ENCODE peak calls at places on chromosomes 4 and X, in six cellular contexts. One of them, this sample, is unnamed.

GRCh38 chr4:153207561-153207960 is 3.3 kb downstream of the TRIM2 start:
- DNase-seq in K562: peak
- DNase-seq in HepG2: peak
- DNase-seq in GM12878: no peak
- DNase-seq in HEK293T: peak
- DNase-seq in IMR-90: peak
- DNase-seq in this sample: peak

GRCh38 chr4:71186566-71187398 is 152.0 kb upstream of the SLC4A4 start:
- DNase-seq in GM12878: no peak
- DNase-seq in IMR-90: peak
- DNase-seq in HepG2: no peak
- DNase-seq in K562: no peak
- DNase-seq in HEK293T: peak
- DNase-seq in this sample: peak

GRCh38 chr4:25843340-25844097 is 19.3 kb downstream of the SEL1L3 start:
- DNase-seq in K562: peak
- DNase-seq in GM12878: no peak
- DNase-seq in HepG2: no peak
- DNase-seq in IMR-90: no peak
- DNase-seq in HEK293T: no peak
- DNase-seq in this sample: no peak

GRCh38 chrX:133598596-133599334 is 183.5 kb upstream of the GPC4 start:
- DNase-seq in HepG2: no peak
- DNase-seq in HEK293T: no peak
- DNase-seq in IMR-90: no peak
- DNase-seq in GM12878: no peak
- DNase-seq in K562: no peak
- DNase-seq in this sample: no peak

GRCh38 chr4:95197353-95197752 is 351.4 kb downstream of the UNC5C start:
- DNase-seq in IMR-90: no peak
- DNase-seq in K562: no peak
- DNase-seq in HepG2: no peak
- DNase-seq in GM12878: no peak
- DNase-seq in HEK293T: no peak
- DNase-seq in this sample: no peak

GRCh38 chr4:158850800-158851644 is 82.2 kb downstream of the FNIP2 start:
- DNase-seq in K562: peak
- DNase-seq in HEK293T: no peak
- DNase-seq in IMR-90: peak
- DNase-seq in HepG2: no peak
- DNase-seq in GM12878: no peak
- DNase-seq in this sample: no peak

GRCh38 chr4:183758006-183758734 is 99.1 kb downstream of the TRAPPC11 start:
- DNase-seq in HEK293T: no peak
- DNase-seq in GM12878: no peak
- DNase-seq in IMR-90: no peak
- DNase-seq in HepG2: no peak
- DNase-seq in K562: peak
- DNase-seq in this sample: peak

GRCh38 chrX:45422216-45422925 is 221.7 kb upstream of the DIPK2B start:
- DNase-seq in GM12878: no peak
- DNase-seq in HEK293T: no peak
- DNase-seq in IMR-90: no peak
- DNase-seq in K562: no peak
- DNase-seq in HepG2: no peak
- DNase-seq in this sample: no peak

GRCh38 chr4:1002131-1002630 is 9.0 kb upstream of the SLC26A1 start:
- DNase-seq in GM12878: no peak
- DNase-seq in IMR-90: no peak
- DNase-seq in HepG2: no peak
- DNase-seq in HEK293T: no peak
- DNase-seq in K562: no peak
- DNase-seq in this sample: no peak

GRCh38 chr4:110449947-110450346 is 26.0 kb upstream of the ENPEP start:
- DNase-seq in IMR-90: no peak
- DNase-seq in K562: no peak
- DNase-seq in HepG2: no peak
- DNase-seq in HEK293T: no peak
- DNase-seq in GM12878: no peak
- DNase-seq in this sample: no peak

GRCh38 chrX:14997271-14997670 is 124.0 kb downstream of the MOSPD2 start:
- DNase-seq in IMR-90: no peak
- DNase-seq in GM12878: no peak
- DNase-seq in K562: no peak
- DNase-seq in HEK293T: no peak
- DNase-seq in HepG2: no peak
- DNase-seq in this sample: no peak

GRCh38 chrX:1389993-1390285 is 2.0 kb downstream of the SLC25A6 start:
- DNase-seq in K562: no peak
- DNase-seq in GM12878: no peak
- DNase-seq in IMR-90: no peak
- DNase-seq in HEK293T: no peak
- DNase-seq in HepG2: no peak
- DNase-seq in this sample: no peak

GRCh38 chrX:47218920-47219815 is 687 bp downstream of the CDK16 start:
- DNase-seq in K562: peak
- DNase-seq in IMR-90: no peak
- DNase-seq in GM12878: no peak
- DNase-seq in HepG2: no peak
- DNase-seq in HEK293T: peak
- DNase-seq in this sample: peak

GRCh38 chrX:1205681-1206611 is 6.5 kb downstream of the CRLF2 start:
- DNase-seq in HepG2: no peak
- DNase-seq in IMR-90: peak
- DNase-seq in HEK293T: peak
- DNase-seq in K562: peak
- DNase-seq in GM12878: no peak
- DNase-seq in this sample: peak

GRCh38 chrX:19747672-19748610 is 139.5 kb downstream of the SH3KBP1 start:
- DNase-seq in IMR-90: no peak
- DNase-seq in K562: no peak
- DNase-seq in HepG2: no peak
- DNase-seq in HEK293T: no peak
- DNase-seq in GM12878: no peak
- DNase-seq in this sample: no peak

GRCh38 chr4:185082549-185082948 is 60.5 kb upstream of the SLC25A4 start:
- DNase-seq in HepG2: no peak
- DNase-seq in HEK293T: no peak
- DNase-seq in GM12878: no peak
- DNase-seq in IMR-90: no peak
- DNase-seq in K562: no peak
- DNase-seq in this sample: no peak

GRCh38 chr4:84215218-84215617 is 283.9 kb downstream of the NKX6-1 start:
- DNase-seq in K562: no peak
- DNase-seq in GM12878: no peak
- DNase-seq in HEK293T: no peak
- DNase-seq in HepG2: no peak
- DNase-seq in IMR-90: no peak
- DNase-seq in this sample: no peak

GRCh38 chr4:48360285-48360965 is 19.1 kb downstream of the SLAIN2 start:
- DNase-seq in GM12878: no peak
- DNase-seq in HEK293T: no peak
- DNase-seq in K562: no peak
- DNase-seq in HepG2: no peak
- DNase-seq in IMR-90: peak
- DNase-seq in this sample: no peak

GRCh38 chrX:130020661-130021324 is 38.4 kb downstream of the BCORL1 start:
- DNase-seq in HepG2: no peak
- DNase-seq in HEK293T: no peak
- DNase-seq in K562: no peak
- DNase-seq in IMR-90: no peak
- DNase-seq in GM12878: no peak
- DNase-seq in this sample: no peak

GRCh38 chr4:32117696-32118095 is 1397.5 kb downstream of the PCDH7 start:
- DNase-seq in K562: peak
- DNase-seq in IMR-90: no peak
- DNase-seq in HepG2: no peak
- DNase-seq in HEK293T: no peak
- DNase-seq in GM12878: no peak
- DNase-seq in this sample: peak

DNA sequence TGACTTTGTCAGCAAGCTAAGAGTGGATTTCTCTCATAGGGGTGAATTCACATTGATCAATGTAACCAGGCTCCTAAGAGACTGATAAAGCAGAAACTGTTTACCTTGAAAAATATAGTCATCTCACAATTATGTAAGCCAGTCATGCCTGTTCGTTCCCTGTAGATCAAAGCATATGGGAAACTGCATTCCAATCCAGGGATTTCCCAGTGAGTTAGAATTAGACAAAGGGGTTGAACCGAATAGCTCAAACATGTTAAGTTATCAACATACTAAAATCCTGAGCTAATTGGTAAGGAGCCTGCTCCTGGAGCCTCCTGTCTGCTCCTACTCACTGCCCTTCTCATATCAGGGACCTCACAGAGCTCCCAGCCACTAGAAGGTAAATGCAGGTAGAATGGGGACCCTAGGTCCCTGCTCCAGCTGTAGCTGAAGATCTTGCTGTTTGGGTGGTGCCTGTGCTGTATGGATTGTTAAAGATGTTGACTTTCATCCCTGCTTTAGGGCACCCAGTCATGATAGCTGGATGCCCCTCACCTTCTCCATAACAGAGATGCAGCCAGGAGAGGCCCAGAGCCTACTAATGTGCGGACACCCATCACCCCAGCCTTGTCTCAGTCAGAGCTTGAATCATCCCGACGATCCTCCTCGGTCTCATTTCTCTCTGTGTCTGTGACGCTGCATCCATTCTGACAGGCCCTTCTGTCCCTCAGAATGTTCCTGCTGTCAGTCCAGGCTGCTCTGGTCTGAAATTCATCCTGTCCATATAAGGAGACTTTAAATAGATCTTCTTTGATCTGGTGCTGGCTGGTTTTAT is 341.6 kb upstream of the GATB start:
- DNase-seq in HepG2: peak
- DNase-seq in IMR-90: peak
- DNase-seq in K562: no peak
- DNase-seq in GM12878: no peak
- DNase-seq in HEK293T: no peak
- DNase-seq in this sample: peak
- TF ChIP-seq BHLHE40 in HepG2: no peak
- TF ChIP-seq BHLHE40 in IMR-90: no peak
- TF ChIP-seq BHLHE40 in K562: no peak
- TF ChIP-seq BHLHE40 in GM12878: no peak
- TF ChIP-seq BHLHE40 in HEK293T: no peak
- TF ChIP-seq BHLHE40 in this sample: no peak

DNA sequence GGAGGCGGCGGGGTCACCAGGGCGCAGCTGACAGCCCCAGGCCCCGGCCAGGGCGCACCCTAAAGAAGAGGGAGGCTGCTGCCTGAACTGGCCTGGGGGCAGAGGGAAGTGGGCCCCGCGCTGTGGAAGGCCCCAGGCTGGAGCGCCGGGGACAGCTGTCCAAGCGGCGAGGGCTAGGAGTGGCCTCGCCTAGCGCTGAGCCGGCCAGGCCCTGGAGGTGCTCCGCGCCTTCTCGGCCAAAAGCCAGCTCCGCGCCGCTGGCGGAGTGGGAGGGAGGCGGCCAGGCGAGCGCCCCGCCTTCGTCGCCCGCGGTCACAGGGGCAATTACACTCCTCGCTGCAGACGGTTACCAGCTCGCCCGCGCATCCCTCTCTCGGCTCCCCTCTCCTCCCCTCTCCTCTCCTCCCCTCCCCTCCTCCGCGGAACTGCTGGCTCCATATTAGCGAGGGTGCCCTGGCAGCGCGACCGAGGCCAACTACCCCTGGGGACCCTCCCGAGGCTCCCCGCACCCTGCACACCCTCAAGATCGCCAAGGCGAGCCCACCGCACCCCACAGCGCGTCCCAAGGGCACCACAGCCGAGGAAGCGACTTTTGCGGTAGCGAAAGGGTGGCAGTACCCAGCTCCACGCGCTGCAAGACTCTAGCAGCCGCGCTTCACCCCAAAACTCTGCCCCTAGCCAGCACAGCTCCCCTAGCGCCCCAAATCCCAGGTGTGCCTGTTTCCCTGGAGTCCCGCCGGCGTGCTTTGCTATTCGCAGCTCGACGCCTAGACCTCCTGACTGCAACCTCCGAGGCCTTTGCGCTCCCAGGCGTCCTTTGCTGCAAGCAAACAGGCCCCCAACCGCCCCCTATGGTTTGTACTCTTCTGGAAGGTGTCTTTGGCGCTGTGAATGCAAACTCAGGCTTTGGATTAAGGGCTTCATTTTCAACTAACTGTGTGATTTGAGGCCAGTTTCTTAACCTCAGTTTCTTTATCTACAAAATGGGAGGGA is 91.4 kb downstream of the BCOR start:
- DNase-seq in HepG2: no peak
- DNase-seq in HEK293T: no peak
- DNase-seq in IMR-90: no peak
- DNase-seq in GM12878: no peak
- DNase-seq in K562: no peak
- DNase-seq in this sample: no peak
- TF ChIP-seq BHLHE40 in HepG2: no peak
- TF ChIP-seq BHLHE40 in HEK293T: no peak
- TF ChIP-seq BHLHE40 in IMR-90: no peak
- TF ChIP-seq BHLHE40 in GM12878: no peak
- TF ChIP-seq BHLHE40 in K562: no peak
- TF ChIP-seq BHLHE40 in this sample: no peak

GRCh38 chr4:147160908-147161513 is 215.3 kb upstream of the TTC29 start:
- DNase-seq in HepG2: peak
- DNase-seq in IMR-90: peak
- DNase-seq in HEK293T: peak
- DNase-seq in GM12878: no peak
- DNase-seq in K562: peak
- DNase-seq in this sample: peak
- TF ChIP-seq BHLHE40 in HepG2: no peak
- TF ChIP-seq BHLHE40 in IMR-90: no peak
- TF ChIP-seq BHLHE40 in HEK293T: no peak
- TF ChIP-seq BHLHE40 in GM12878: no peak
- TF ChIP-seq BHLHE40 in K562: no peak
- TF ChIP-seq BHLHE40 in this sample: no peak

DNA sequence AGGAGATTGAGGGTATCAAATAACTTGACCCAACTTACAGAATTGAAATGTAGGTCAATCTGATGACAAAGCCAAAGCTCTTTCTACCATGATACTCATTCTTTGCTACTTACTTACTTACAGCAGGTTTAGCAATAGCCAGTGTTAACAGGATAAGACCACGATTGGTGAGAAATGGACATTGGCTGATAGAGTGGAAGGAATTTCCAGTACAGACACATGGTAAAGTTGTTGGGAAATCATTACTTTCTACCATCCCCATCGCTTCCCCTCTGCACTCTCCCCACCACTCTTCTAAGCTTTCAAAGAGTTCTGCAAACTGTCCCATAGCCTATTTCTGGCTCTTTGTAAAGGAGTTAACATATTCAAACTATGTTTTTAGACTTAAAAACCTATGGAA is 119.7 kb downstream of the CHRNA9 start:
- DNase-seq in HEK293T: no peak
- DNase-seq in GM12878: no peak
- DNase-seq in HepG2: peak
- DNase-seq in IMR-90: no peak
- DNase-seq in K562: no peak
- DNase-seq in this sample: no peak
- TF ChIP-seq BHLHE40 in HEK293T: no peak
- TF ChIP-seq BHLHE40 in GM12878: no peak
- TF ChIP-seq BHLHE40 in HepG2: no peak
- TF ChIP-seq BHLHE40 in IMR-90: no peak
- TF ChIP-seq BHLHE40 in K562: no peak
- TF ChIP-seq BHLHE40 in this sample: no peak

This sample was measured in A549.